ENCODE peak calls at places on chromosomes 4 and X, in six cellular contexts. One of them, this sample, is unnamed.

GRCh38 chr4:180993179-180993841 is 1249.9 kb upstream of the TENM3 start:
- DNase-seq in H9: no peak
- DNase-seq in trophoblast cell: no peak
- DNase-seq in IMR-90: no peak
- DNase-seq in mesenchymal stem cell: no peak
- DNase-seq in H1: no peak
- DNase-seq in this sample: no peak

GRCh38 chrX:13430136-13430827 is 110.4 kb upstream of the ATXN3L start:
- DNase-seq in trophoblast cell: no peak
- DNase-seq in H9: no peak
- DNase-seq in IMR-90: peak
- DNase-seq in H1: no peak
- DNase-seq in mesenchymal stem cell: no peak
- DNase-seq in this sample: no peak

GRCh38 chrX:119389214-119389613 is 9.9 kb upstream of the SLC25A43 start:
- DNase-seq in trophoblast cell: no peak
- DNase-seq in H9: no peak
- DNase-seq in H1: no peak
- DNase-seq in mesenchymal stem cell: no peak
- DNase-seq in IMR-90: no peak
- DNase-seq in this sample: no peak

GRCh38 chr4:44448548-44449443 is at the start of gene KCTD8:
- DNase-seq in trophoblast cell: peak
- DNase-seq in H9: peak
- DNase-seq in mesenchymal stem cell: peak
- DNase-seq in IMR-90: peak
- DNase-seq in H1: peak
- DNase-seq in this sample: peak

GRCh38 chr4:24496597-24496996 is 87.8 kb downstream of the DHX15 start:
- DNase-seq in IMR-90: no peak
- DNase-seq in mesenchymal stem cell: no peak
- DNase-seq in H1: no peak
- DNase-seq in H9: no peak
- DNase-seq in trophoblast cell: no peak
- DNase-seq in this sample: no peak

GRCh38 chr4:162586266-162586665 is 422.5 kb upstream of the FSTL5 start:
- DNase-seq in trophoblast cell: no peak
- DNase-seq in IMR-90: no peak
- DNase-seq in H1: no peak
- DNase-seq in H9: no peak
- DNase-seq in mesenchymal stem cell: no peak
- DNase-seq in this sample: no peak

GRCh38 chrX:40095588-40096394 is 2.0 kb downstream of the BCOR start:
- DNase-seq in H1: no peak
- DNase-seq in IMR-90: no peak
- DNase-seq in mesenchymal stem cell: peak
- DNase-seq in H9: peak
- DNase-seq in trophoblast cell: peak
- DNase-seq in this sample: no peak

GRCh38 chrX:53268173-53268572 is 13.2 kb downstream of the IQSEC2 start:
- DNase-seq in mesenchymal stem cell: no peak
- DNase-seq in H9: no peak
- DNase-seq in H1: no peak
- DNase-seq in trophoblast cell: no peak
- DNase-seq in IMR-90: no peak
- DNase-seq in this sample: no peak

GRCh38 chr4:188417181-188417580 is 277.9 kb downstream of the TRIML1 start:
- DNase-seq in H9: peak
- DNase-seq in H1: no peak
- DNase-seq in trophoblast cell: no peak
- DNase-seq in IMR-90: peak
- DNase-seq in mesenchymal stem cell: no peak
- DNase-seq in this sample: no peak

GRCh38 chr4:151857368-151857767 is 96.6 kb upstream of the GATB start:
- DNase-seq in H1: no peak
- DNase-seq in IMR-90: no peak
- DNase-seq in mesenchymal stem cell: no peak
- DNase-seq in trophoblast cell: no peak
- DNase-seq in H9: no peak
- DNase-seq in this sample: no peak

GRCh38 chrX:10189317-10190268 is 32.8 kb downstream of the CLCN4 start:
- DNase-seq in mesenchymal stem cell: peak
- DNase-seq in IMR-90: peak
- DNase-seq in H1: peak
- DNase-seq in H9: peak
- DNase-seq in trophoblast cell: peak
- DNase-seq in this sample: peak

GRCh38 chr4:149017022-149017734 is 575.0 kb upstream of the NR3C2 start:
- DNase-seq in mesenchymal stem cell: no peak
- DNase-seq in IMR-90: no peak
- DNase-seq in H1: no peak
- DNase-seq in H9: no peak
- DNase-seq in trophoblast cell: no peak
- DNase-seq in this sample: no peak

GRCh38 chrX:120453985-120454384 is 15.1 kb downstream of the LAMP2 start:
- DNase-seq in trophoblast cell: peak
- DNase-seq in H1: no peak
- DNase-seq in mesenchymal stem cell: peak
- DNase-seq in IMR-90: no peak
- DNase-seq in H9: no peak
- DNase-seq in this sample: no peak

GRCh38 chr4:94507708-94508107 is 56.0 kb downstream of the PDLIM5 start:
- DNase-seq in H9: no peak
- DNase-seq in IMR-90: peak
- DNase-seq in trophoblast cell: peak
- DNase-seq in mesenchymal stem cell: peak
- DNase-seq in H1: no peak
- DNase-seq in this sample: no peak

GRCh38 chrX:65601530-65602281 is 65.7 kb upstream of the MSN start:
- DNase-seq in H9: no peak
- DNase-seq in mesenchymal stem cell: peak
- DNase-seq in IMR-90: peak
- DNase-seq in trophoblast cell: peak
- DNase-seq in H1: no peak
- DNase-seq in this sample: no peak

GRCh38 chr4:24557036-24558022 is 27.0 kb downstream of the DHX15 start:
- DNase-seq in H9: no peak
- DNase-seq in IMR-90: peak
- DNase-seq in trophoblast cell: peak
- DNase-seq in mesenchymal stem cell: peak
- DNase-seq in H1: no peak
- DNase-seq in this sample: no peak

GRCh38 chr4:76011018-76011670 is 3.8 kb upstream of the CXCL9 start:
- DNase-seq in IMR-90: no peak
- DNase-seq in trophoblast cell: no peak
- DNase-seq in mesenchymal stem cell: no peak
- DNase-seq in H1: peak
- DNase-seq in H9: peak
- DNase-seq in this sample: no peak

GRCh38 chr4:38958453-38958852 is 73.8 kb downstream of the TMEM156 start:
- DNase-seq in IMR-90: peak
- DNase-seq in trophoblast cell: no peak
- DNase-seq in H1: no peak
- DNase-seq in H9: no peak
- DNase-seq in mesenchymal stem cell: no peak
- DNase-seq in this sample: no peak

GRCh38 chr4:8317474-8317873 is 47.9 kb downstream of the HTRA3 start:
- DNase-seq in mesenchymal stem cell: no peak
- DNase-seq in IMR-90: no peak
- DNase-seq in H1: peak
- DNase-seq in trophoblast cell: no peak
- DNase-seq in H9: no peak
- DNase-seq in this sample: no peak

GRCh38 chrX:139203681-139204575 is 326.6 kb upstream of the F9 start:
- DNase-seq in H9: no peak
- DNase-seq in trophoblast cell: peak
- DNase-seq in H1: peak
- DNase-seq in mesenchymal stem cell: no peak
- DNase-seq in IMR-90: no peak
- DNase-seq in this sample: no peak

GRCh38 chrX:9912341-9912740 is 54.8 kb upstream of the CLDN34 start:
- DNase-seq in mesenchymal stem cell: no peak
- DNase-seq in IMR-90: peak
- DNase-seq in trophoblast cell: no peak
- DNase-seq in H1: peak
- DNase-seq in H9: peak
- DNase-seq in this sample: peak

GRCh38 chr4:13543648-13544555 is at the start of gene NKX3-2:
- DNase-seq in trophoblast cell: peak
- DNase-seq in H9: no peak
- DNase-seq in mesenchymal stem cell: peak
- DNase-seq in IMR-90: peak
- DNase-seq in H1: peak
- DNase-seq in this sample: no peak

GRCh38 chrX:134431894-134432293 is 28.1 kb upstream of the HPRT1 start:
- DNase-seq in trophoblast cell: no peak
- DNase-seq in IMR-90: peak
- DNase-seq in H9: no peak
- DNase-seq in H1: no peak
- DNase-seq in mesenchymal stem cell: peak
- DNase-seq in this sample: no peak

GRCh38 chr4:55920571-55920970 is 28.2 kb upstream of the CEP135 start:
- DNase-seq in H1: no peak
- DNase-seq in IMR-90: no peak
- DNase-seq in H9: no peak
- DNase-seq in mesenchymal stem cell: no peak
- DNase-seq in trophoblast cell: no peak
- DNase-seq in this sample: no peak

GRCh38 chr4:7960017-7960789 is 20.5 kb upstream of the AFAP1 start:
- DNase-seq in IMR-90: no peak
- DNase-seq in H9: no peak
- DNase-seq in H1: no peak
- DNase-seq in trophoblast cell: no peak
- DNase-seq in mesenchymal stem cell: peak
- DNase-seq in this sample: no peak

GRCh38 chr4:39319678-39320077 is 46.5 kb downstream of the RFC1 start:
- DNase-seq in trophoblast cell: peak
- DNase-seq in IMR-90: peak
- DNase-seq in H9: no peak
- DNase-seq in mesenchymal stem cell: peak
- DNase-seq in H1: no peak
- DNase-seq in this sample: no peak

GRCh38 chr4:2535386-2536192 is 858 bp upstream of the FAM193A start:
- DNase-seq in IMR-90: peak
- DNase-seq in trophoblast cell: peak
- DNase-seq in H1: peak
- DNase-seq in H9: peak
- DNase-seq in mesenchymal stem cell: peak
- DNase-seq in this sample: peak

GRCh38 chr4:89071311-89071710 is 14.3 kb upstream of the FAM13A start:
- DNase-seq in H1: no peak
- DNase-seq in mesenchymal stem cell: no peak
- DNase-seq in trophoblast cell: no peak
- DNase-seq in H9: no peak
- DNase-seq in IMR-90: no peak
- DNase-seq in this sample: no peak

GRCh38 chr4:89070041-89070440 is 13.1 kb upstream of the FAM13A start:
- DNase-seq in mesenchymal stem cell: no peak
- DNase-seq in IMR-90: no peak
- DNase-seq in trophoblast cell: no peak
- DNase-seq in H1: no peak
- DNase-seq in H9: no peak
- DNase-seq in this sample: no peak

GRCh38 chr4:89077806-89078205 is 20.8 kb upstream of the FAM13A start:
- DNase-seq in IMR-90: no peak
- DNase-seq in trophoblast cell: no peak
- DNase-seq in H1: no peak
- DNase-seq in mesenchymal stem cell: no peak
- DNase-seq in H9: no peak
- DNase-seq in this sample: no peak

GRCh38 chr4:89069481-89069880 is 12.5 kb upstream of the FAM13A start:
- DNase-seq in H1: no peak
- DNase-seq in IMR-90: no peak
- DNase-seq in H9: no peak
- DNase-seq in mesenchymal stem cell: no peak
- DNase-seq in trophoblast cell: no peak
- DNase-seq in this sample: no peak

DNA sequence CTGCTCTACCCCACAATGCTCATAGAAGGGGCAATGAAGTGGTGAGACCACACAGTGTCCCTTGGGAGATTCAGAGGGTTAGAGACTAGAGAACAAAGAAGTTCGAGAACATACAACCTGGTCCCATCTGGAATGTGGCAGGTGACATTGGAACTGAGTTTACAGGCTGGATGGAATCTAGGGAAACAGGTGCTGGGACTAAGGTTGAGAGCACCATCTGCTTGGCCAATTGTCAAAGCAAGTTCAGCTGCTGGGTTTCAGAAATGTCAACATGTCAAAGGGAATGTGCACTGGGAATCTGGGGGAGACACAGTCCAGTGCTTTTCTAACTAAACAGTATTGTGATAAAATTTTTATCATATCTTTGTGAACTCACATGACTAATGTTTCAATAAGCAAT is 15.9 kb upstream of the FAM13A start:
- DNase-seq in trophoblast cell: no peak
- DNase-seq in H1: no peak
- DNase-seq in IMR-90: no peak
- DNase-seq in mesenchymal stem cell: no peak
- DNase-seq in H9: no peak
- DNase-seq in this sample: no peak
- H2AFZ ChIP-seq in trophoblast cell: no peak
- H2AFZ ChIP-seq in H1: no peak
- H2AFZ ChIP-seq in IMR-90: peak
- H2AFZ ChIP-seq in mesenchymal stem cell: no peak
- H2AFZ ChIP-seq in H9: no peak
- H2AFZ ChIP-seq in this sample: no peak

GRCh38 chr4:121968859-121969258 is 17.0 kb upstream of the TRPC3 start:
- DNase-seq in mesenchymal stem cell: no peak
- DNase-seq in H9: no peak
- DNase-seq in trophoblast cell: no peak
- DNase-seq in H1: no peak
- DNase-seq in IMR-90: no peak
- DNase-seq in this sample: no peak
- H2AK5ac ChIP-seq in mesenchymal stem cell: no peak
- H2AK5ac ChIP-seq in H9: no peak
- H2AK5ac ChIP-seq in trophoblast cell: no peak
- H2AK5ac ChIP-seq in H1: no peak
- H2AK5ac ChIP-seq in IMR-90: no peak
- H2AK5ac ChIP-seq in this sample: no peak

GRCh38 chr4:110020681-110021443 is 108.2 kb downstream of the EGF start:
- DNase-seq in trophoblast cell: no peak
- DNase-seq in IMR-90: no peak
- DNase-seq in mesenchymal stem cell: no peak
- DNase-seq in H1: no peak
- DNase-seq in H9: no peak
- DNase-seq in this sample: no peak
- H2AFZ ChIP-seq in trophoblast cell: no peak
- H2AFZ ChIP-seq in IMR-90: no peak
- H2AFZ ChIP-seq in mesenchymal stem cell: no peak
- H2AFZ ChIP-seq in H1: peak
- H2AFZ ChIP-seq in H9: no peak
- H2AFZ ChIP-seq in this sample: peak

GRCh38 chr4:77127837-77128621 is 29.0 kb upstream of the CCNG2 start:
- DNase-seq in mesenchymal stem cell: no peak
- DNase-seq in H9: no peak
- DNase-seq in trophoblast cell: no peak
- DNase-seq in H1: no peak
- DNase-seq in IMR-90: no peak
- DNase-seq in this sample: no peak
- H2AK5ac ChIP-seq in mesenchymal stem cell: no peak
- H2AK5ac ChIP-seq in H9: no peak
- H2AK5ac ChIP-seq in trophoblast cell: no peak
- H2AK5ac ChIP-seq in H1: no peak
- H2AK5ac ChIP-seq in IMR-90: no peak
- H2AK5ac ChIP-seq in this sample: no peak

This sample was measured in neuronal stem cell.